ENCODE peak calls at places on chromosomes 2 and 18, in eight cellular contexts. T, U, J, R, L, K, M and V are unnamed samples.

GRCh38 chr18:78721281-78721949 is 258.2 kb upstream of the SALL3 start:
- DNase-seq in U (no peak), J (no peak), M (no peak), T (no peak), L (no peak), K (no peak), R (no peak), V (no peak)

GRCh38 chr2:174342600-174343342 is 8.0 kb downstream of the SP9 start:
- DNase-seq in K (no peak), M (no peak), J (no peak), R (no peak), T (no peak), L (no peak), U (no peak), V (no peak)

GRCh38 chr2:239279508-239280295 is 121.1 kb downstream of the HDAC4 start:
- DNase-seq in J (no peak), R (no peak), L (no peak), T (no peak), M (no peak), K (no peak), U (no peak), V (no peak)

GRCh38 chr2:96502891-96503636 is 2.1 kb downstream of the NEURL3 start:
- DNase-seq in T (no peak), L (no peak), R (no peak), M (no peak), J (no peak), U (no peak), K (peak; percentile 29), V (no peak)

GRCh38 chr2:235621736-235622135 is 127.9 kb downstream of the AGAP1 start:
- DNase-seq in J (no peak), L (no peak), M (no peak), T (no peak), U (no peak), K (no peak), R (no peak), V (no peak)

GRCh38 chr2:54381293-54381692 is 74.8 kb upstream of the SPTBN1 start:
- DNase-seq in M (no peak), J (no peak), T (no peak), R (no peak), K (no peak), L (no peak), U (no peak), V (no peak)

GRCh38 chr2:149652925-149653324 is 65.3 kb upstream of the MMADHC start:
- DNase-seq in J (peak; percentile 7), U (no peak), M (peak; percentile 12), R (no peak), T (no peak), K (no peak), L (no peak), V (no peak)

GRCh38 chr2:183935005-183935404 is 663.3 kb upstream of the ZNF804A start:
- DNase-seq in L (no peak), U (no peak), M (no peak), T (no peak), K (no peak), R (no peak), J (no peak), V (no peak)

GRCh38 chr2:100783986-100784385 is 36.0 kb upstream of the NPAS2 start:
- DNase-seq in J (no peak), L (no peak), U (no peak), R (peak; percentile 52), T (no peak), M (no peak), K (no peak), V (no peak)

GRCh38 chr2:234102112-234102511 is 51.6 kb downstream of the SPP2 start:
- DNase-seq in K (no peak), R (no peak), T (no peak), J (no peak), M (no peak), U (no peak), L (no peak), V (no peak)

GRCh38 chr2:137383391-137383790 is 580.9 kb upstream of the HNMT start:
- DNase-seq in U (no peak), T (peak; percentile 24), R (no peak), M (no peak), K (no peak), L (no peak), J (no peak), V (no peak)

GRCh38 chr18:55161966-55162365 is 202.7 kb upstream of the CCDC68 start:
- DNase-seq in U (no peak), J (no peak), R (no peak), L (no peak), K (no peak), T (no peak), M (no peak), V (no peak)

GRCh38 chr18:69845588-69846506 is 101.8 kb downstream of the CD226 start:
- DNase-seq in K (no peak), L (peak; percentile 89), M (peak; percentile 0), U (peak; percentile 8), T (no peak), J (no peak), R (peak; percentile 35), V (no peak)

GRCh38 chr2:31675485-31675901 is 94.8 kb upstream of the SRD5A2 start:
- DNase-seq in K (no peak), M (no peak), U (no peak), R (no peak), T (no peak), J (no peak), L (no peak), V (no peak)

GRCh38 chr2:171702781-171703556 is 15.7 kb downstream of the DYNC1I2 start:
- DNase-seq in R (no peak), K (no peak), T (no peak), M (peak; percentile 62), J (no peak), U (no peak), L (no peak), V (no peak)

GRCh38 chr2:73968357-73968937 is 16.3 kb upstream of the TET3 start:
- DNase-seq in R (no peak), M (no peak), K (no peak), T (no peak), L (no peak), J (no peak), U (no peak), V (no peak)

GRCh38 chr2:176092270-176093144 is at the start of gene HOXD13:
- DNase-seq in T (no peak), M (no peak), U (peak; percentile 40), R (no peak), K (no peak), J (no peak), L (no peak), V (no peak)

GRCh38 chr2:96147593-96148201 is 2.5 kb upstream of the DUSP2 start:
- DNase-seq in J (no peak), K (no peak), M (no peak), U (no peak), L (no peak), T (no peak), R (no peak), V (no peak)

GRCh38 chr2:111198701-111199100 is 78.0 kb downstream of the BCL2L11 start:
- DNase-seq in R (no peak), K (no peak), U (no peak), T (no peak), L (no peak), J (no peak), M (no peak), V (no peak)

GRCh38 chr2:23926289-23926749 is 604 bp downstream of the ATAD2B start:
- DNase-seq in L (no peak), R (no peak), M (no peak), U (no peak), T (no peak), J (peak; percentile 64), K (peak; percentile 57), V (no peak)

GRCh38 chr2:168189835-168190426 is 57.5 kb downstream of the STK39 start:
- DNase-seq in J (peak; percentile 67), T (no peak), U (no peak), L (no peak), M (peak; percentile 66), K (no peak), R (peak; percentile 49), V (no peak)

GRCh38 chr2:190843874-190844699 is 36.5 kb upstream of the GLS start:
- DNase-seq in R (peak; percentile 72), K (peak; percentile 38), M (peak; percentile 70), U (no peak), J (no peak), L (no peak), T (no peak), V (no peak)

GRCh38 chr2:146579154-146579930 is 1265.5 kb upstream of the ACVR2A start:
- DNase-seq in L (no peak), J (peak; percentile 37), T (peak; percentile 32), R (peak; percentile 25), U (no peak), K (no peak), M (peak; percentile 45), V (no peak)

GRCh38 chr2:86552889-86553288 is 10.4 kb downstream of the CHMP3 start:
- DNase-seq in K (no peak), R (no peak), J (no peak), M (no peak), L (no peak), T (no peak), U (no peak), V (no peak)

GRCh38 chr2:71965530-71965929 is 182.1 kb downstream of the CYP26B1 start:
- DNase-seq in U (no peak), L (no peak), R (no peak), M (no peak), J (no peak), K (no peak), T (no peak), V (no peak)

GRCh38 chr2:240407090-240407489 is 28.4 kb upstream of the GPC1 start:
- DNase-seq in T (no peak), M (no peak), K (no peak), L (no peak), R (no peak), J (no peak), U (no peak), V (no peak)